ENCODE peak calls at places on chromosomes 7 and 10, in five cellular contexts. F is brain microvascular endothelial cell, D is IMR-90, Z is GM06990, O is WTC11. N is an unnamed sample.

GRCh38 chr7:24472093-24472492 is 101.2 kb upstream of the PALS2 start:
- DNase-seq in F (no peak), D (peak; percentile 40), Z (no peak), O (no peak), N (no peak)

GRCh38 chr7:6479067-6479466 is 31.3 kb upstream of the DAGLB start:
- DNase-seq in F (no peak), D (no peak), Z (no peak), O (no peak), N (no peak)

GRCh38 chr10:6423004-6423403 is 157.1 kb downstream of the PRKCQ start:
- DNase-seq in F (no peak), D (peak; percentile 2), Z (no peak), O (no peak), N (no peak)

GRCh38 chr10:86413046-86413728 is 46.6 kb upstream of the GRID1 start:
- DNase-seq in F (peak; percentile 29), D (peak; percentile 59), Z (peak; percentile 81), O (no peak), N (peak; percentile 68)

GRCh38 chr7:22732556-22733126 is 5.6 kb downstream of the IL6 start:
- DNase-seq in F (peak; percentile 34), D (peak; percentile 45), Z (no peak), O (no peak), N (no peak)

GRCh38 chr10:80177781-80178636 is 27.3 kb downstream of the ANXA11 start:
- DNase-seq in F (no peak), D (peak; percentile 54), Z (no peak), O (no peak), N (no peak)

GRCh38 chr10:121959671-121960070 is 15.3 kb downstream of the NSMCE4A start:
- DNase-seq in F (no peak), D (no peak), Z (no peak), O (no peak), N (no peak)

GRCh38 chr7:43584200-43584586 is 1.3 kb downstream of the STK17A start:
- DNase-seq in F (peak; percentile 49), D (peak; percentile 71), Z (no peak), O (no peak), N (no peak)

GRCh38 chr10:9111983-9112382 is 1057.5 kb downstream of the GATA3 start:
- DNase-seq in F (no peak), D (no peak), Z (no peak), O (no peak), N (no peak)

GRCh38 chr7:31114593-31115343 is 62.7 kb downstream of the ADCYAP1R1 start:
- DNase-seq in F (peak; percentile 54), D (peak; percentile 44), Z (no peak), O (peak; percentile 46), N (no peak)

GRCh38 chr7:144818516-144818915 is 17.3 kb downstream of the TPK1 start:
- DNase-seq in F (peak; percentile 21), D (no peak), Z (no peak), O (no peak), N (no peak)

GRCh38 chr7:109844362-109844761 is 1246.6 kb upstream of the LRRN3 start:
- DNase-seq in F (peak; percentile 9), D (peak; percentile 14), Z (no peak), O (no peak), N (no peak)

GRCh38 chr7:30102281-30102680 is 32.5 kb upstream of the MTURN start:
- DNase-seq in F (no peak), D (no peak), Z (no peak), O (no peak), N (no peak)

GRCh38 chr10:11793762-11794479 is 29.2 kb upstream of the PROSER2 start:
- DNase-seq in F (peak; percentile 81), D (peak; percentile 80), Z (no peak), O (no peak), N (no peak)

GRCh38 chr10:62614389-62615157 is 189.9 kb upstream of the ADO start:
- DNase-seq in F (peak; percentile 48), D (peak; percentile 54), Z (peak; percentile 71), O (no peak), N (peak; percentile 46)

GRCh38 chr10:23075672-23076071 is 19.7 kb upstream of the MSRB2 start:
- DNase-seq in F (no peak), D (no peak), Z (no peak), O (no peak), N (no peak)
- TF ChIP-seq CTCF in F (no peak), D (no peak), Z (no peak), O (no peak), N (no peak)

GRCh38 chr10:56142092-56142728 is 218.8 kb downstream of the ZWINT start:
- DNase-seq in F (no peak), D (no peak), Z (peak; percentile 28), O (no peak), N (peak; percentile 37)
- TF ChIP-seq CTCF in F (no peak), D (no peak), Z (no peak), O (no peak), N (no peak)

GRCh38 chr10:103982639-103983038 is 15.7 kb downstream of the SLK start:
- DNase-seq in F (no peak), D (no peak), Z (no peak), O (peak; percentile 61), N (no peak)
- TF ChIP-seq CTCF in F (peak; percentile 54), D (peak; percentile 10), Z (peak; percentile 47), O (peak; percentile 14), N (peak; percentile 46)

GRCh38 chr10:123427386-123427785 is 238.8 kb upstream of the GPR26 start:
- DNase-seq in F (no peak), D (no peak), Z (no peak), O (no peak), N (no peak)

GRCh38 chr10:123433539-123433938 is 232.6 kb upstream of the GPR26 start:
- DNase-seq in F (no peak), D (no peak), Z (no peak), O (no peak), N (no peak)

GRCh38 chr10:123434435-123435039 is 231.6 kb upstream of the GPR26 start:
- DNase-seq in F (no peak), D (no peak), Z (no peak), O (no peak), N (no peak)

GRCh38 chr10:123428302-123428701 is 237.9 kb upstream of the GPR26 start:
- DNase-seq in F (no peak), D (no peak), Z (no peak), O (no peak), N (no peak)

DNA sequence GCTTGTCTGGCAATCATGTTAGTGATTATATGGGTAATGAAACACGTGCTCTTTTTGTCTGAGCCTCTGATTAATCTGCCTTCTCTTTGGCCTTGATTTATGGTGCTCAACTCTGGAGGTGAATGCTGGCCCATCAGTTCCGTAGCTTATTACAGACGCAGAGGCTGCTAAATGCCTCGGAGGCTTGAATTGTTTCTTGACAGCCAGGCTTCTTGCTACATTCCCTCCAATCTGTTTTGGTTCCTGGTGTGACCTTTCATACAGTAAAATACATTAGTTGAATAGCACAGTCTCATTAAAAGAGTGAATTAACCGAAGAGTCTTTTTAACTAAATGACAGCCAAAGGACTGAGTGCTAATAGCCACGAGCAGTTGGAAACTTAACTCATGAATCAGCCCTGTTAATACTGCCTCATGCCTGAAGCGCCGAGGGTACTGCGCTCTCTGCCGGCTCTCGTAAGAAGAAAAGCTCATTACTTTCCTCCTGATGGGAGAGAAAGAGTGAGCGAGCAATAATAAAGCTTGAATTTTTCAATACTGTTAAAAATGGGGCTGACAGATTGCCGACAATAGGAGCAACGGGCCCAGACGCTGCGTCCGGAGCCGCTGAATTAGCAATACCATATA is 236.4 kb upstream of the GPR26 start:
- DNase-seq in F (no peak), D (no peak), Z (no peak), O (no peak), N (no peak)
- TF ChIP-seq CTCF in F (no peak), D (no peak), Z (no peak), O (no peak), N (no peak)

N was measured in GM13977.